ENCODE peak calls at places on chromosomes 4 and X, in six cellular contexts. U, Q, F, R, X and D are unnamed samples. For H3K36me3, the result is how much of the 10 kb centered on the place peaks cover.

GRCh38 chr4:82372874-82373815 is 646 bp downstream of the HNRNPD start:
- DNase-seq in U (no peak), Q (peak), F (peak), R (peak), X (peak), D (peak)

GRCh38 chrX:16081357-16081756 is 42.0 kb upstream of the GRPR start:
- DNase-seq in U (no peak), Q (no peak), F (no peak), R (no peak), X (no peak), D (no peak)

GRCh38 chr4:163607292-163607691 is 112.8 kb downstream of the TMA16 start:
- DNase-seq in U (no peak), Q (no peak), F (no peak), R (no peak), X (no peak), D (no peak)

GRCh38 chr4:40619600-40619999 is 10.1 kb downstream of the RBM47 start:
- DNase-seq in U (no peak), Q (no peak), F (no peak), R (no peak), X (no peak), D (no peak)

GRCh38 chr4:68673143-68673542 is 2.7 kb upstream of the UGT2B15 start:
- DNase-seq in U (no peak), Q (no peak), F (no peak), R (no peak), X (no peak), D (no peak)

GRCh38 chrX:131288188-131288587 is 918 bp downstream of the IGSF1 start:
- DNase-seq in U (no peak), Q (no peak), F (no peak), R (no peak), X (no peak), D (no peak)

GRCh38 chr4:6999172-7000086 is 43.7 kb upstream of the TADA2B start:
- DNase-seq in U (no peak), Q (no peak), F (peak), R (no peak), X (no peak), D (no peak)

GRCh38 chrX:95145848-95146540 is 1472.0 kb downstream of the FAM133A start:
- DNase-seq in U (no peak), Q (peak), F (no peak), R (no peak), X (no peak), D (no peak)

GRCh38 chrX:141989802-141990201 is 86.1 kb downstream of the MAGEC1 start:
- DNase-seq in U (no peak), Q (no peak), F (peak), R (no peak), X (peak), D (no peak)

GRCh38 chrX:111035256-111035655 is 60.7 kb upstream of the PAK3 start:
- DNase-seq in U (no peak), Q (no peak), F (no peak), R (no peak), X (no peak), D (no peak)

GRCh38 chrX:40176979-40177430 is 79.2 kb upstream of the BCOR start:
- DNase-seq in U (no peak), Q (no peak), F (no peak), R (no peak), X (no peak), D (no peak)

GRCh38 chr4:73019462-73020047 is 50.0 kb downstream of the COX18 start:
- DNase-seq in U (no peak), Q (peak), F (no peak), R (no peak), X (peak), D (no peak)

GRCh38 chr4:109302366-109303140 is at the start of gene COL25A1:
- DNase-seq in U (no peak), Q (peak), F (no peak), R (peak), X (peak), D (peak)

GRCh38 chr4:71009091-71009490 is 15.6 kb downstream of the DCK start:
- DNase-seq in U (no peak), Q (no peak), F (no peak), R (no peak), X (no peak), D (no peak)

GRCh38 chr4:87543835-87544461 is 14.8 kb upstream of the SPARCL1 start:
- DNase-seq in U (no peak), Q (peak), F (no peak), R (no peak), X (peak), D (no peak)

GRCh38 chrX:19886888-19887531 is 390 bp downstream of the SH3KBP1 start:
- DNase-seq in U (no peak), Q (no peak), F (no peak), R (peak), X (peak), D (no peak)

GRCh38 chr4:8443801-8444200 is 3.2 kb downstream of the TRMT44 start:
- DNase-seq in U (no peak), Q (no peak), F (no peak), R (no peak), X (no peak), D (no peak)
- H3K36me3 ChIP-seq in U (under half), Q (under half), F (under half), R (under half), X (under half), D (under half)

GRCh38 chr4:122978109-122978508 is 55.7 kb upstream of the NUDT6 start:
- DNase-seq in U (no peak), Q (no peak), F (no peak), R (no peak), X (no peak), D (no peak)
- H3K36me3 ChIP-seq in U (under half), Q (under half), F (under half), R (under half), X (under half), D (under half)

GRCh38 chrX:17792842-17793241 is 55.5 kb downstream of the SCML1 start:
- DNase-seq in U (no peak), Q (no peak), F (no peak), R (no peak), X (no peak), D (no peak)
- H3K36me3 ChIP-seq in U (under half), Q (under half), F (under half), R (under half), X (under half), D (under half)

DNA sequence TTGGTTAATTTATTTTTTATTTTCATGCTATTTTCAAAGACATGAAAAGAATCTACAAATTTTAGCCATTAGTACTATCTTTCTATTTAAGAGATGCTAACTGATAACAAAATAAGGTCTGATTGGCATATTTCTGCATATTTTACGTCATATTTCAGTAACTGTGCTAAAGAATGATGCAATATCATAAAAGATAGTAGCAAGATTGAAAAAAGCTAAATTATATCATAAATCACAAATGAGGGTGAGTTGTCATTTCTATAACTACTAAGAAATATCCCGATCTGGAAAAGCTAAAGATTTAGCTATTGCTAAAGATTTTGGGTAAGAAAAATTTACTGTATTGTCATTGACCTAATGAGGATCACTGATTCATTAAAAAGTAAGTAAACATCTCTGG is 103.6 kb downstream of the HPGD start:
- DNase-seq in U (no peak), Q (no peak), F (no peak), R (no peak), X (no peak), D (no peak)
- H3K36me3 ChIP-seq in U (under half), Q (under half), F (under half), R (under half), X (under half), D (under half)

GRCh38 chr4:55117511-55117910 is 7.9 kb downstream of the KDR start:
- DNase-seq in U (no peak), Q (no peak), F (no peak), R (no peak), X (peak), D (no peak)
- H3K36me3 ChIP-seq in U (under half), Q (under half), F (under half), R (under half), X (under half), D (under half)